ENCODE peak calls at places on chromosomes 5 and 9, in five cellular contexts. P, R, L, F and Y are unnamed samples.

GRCh38 chr9:121888438-121888775 is 204.7 kb downstream of the TTLL11 start:
- DNase-seq in F (no peak), L (no peak), P (peak), R (no peak), Y (peak)

GRCh38 chr5:140246378-140247122 is 56.4 kb downstream of the PFDN1 start:
- DNase-seq in F (no peak), P (peak), R (no peak), L (no peak), Y (peak)

GRCh38 chr9:16575142-16575877 is 295.2 kb downstream of the BNC2 start:
- DNase-seq in P (peak), L (no peak), F (no peak), R (no peak), Y (peak)

GRCh38 chr9:132798817-132799790 is 79.0 kb downstream of the AK8 start:
- DNase-seq in P (no peak), F (no peak), L (no peak), R (peak), Y (peak)

GRCh38 chr5:178526796-178527457 is 63.3 kb downstream of the COL23A1 start:
- DNase-seq in L (no peak), F (no peak), R (no peak), P (no peak), Y (no peak)

GRCh38 chr9:136460772-136461325 is 21.2 kb upstream of the INPP5E start:
- DNase-seq in R (no peak), F (no peak), P (no peak), L (no peak), Y (no peak)

GRCh38 chr5:105030153-105030552 is 1467.6 kb upstream of the NUDT12 start:
- DNase-seq in R (no peak), P (no peak), L (no peak), F (no peak), Y (no peak)

GRCh38 chr5:14445581-14446290 is 135.9 kb upstream of the OTULINL start:
- DNase-seq in L (no peak), R (no peak), F (no peak), P (peak), Y (peak)

GRCh38 chr5:174491265-174491664 is 233.1 kb upstream of the MSX2 start:
- DNase-seq in R (no peak), P (no peak), F (no peak), L (no peak), Y (no peak)

GRCh38 chr9:130242270-130243014 is 23.1 kb upstream of the HMCN2 start:
- DNase-seq in F (no peak), P (no peak), L (no peak), R (no peak), Y (no peak)

GRCh38 chr5:149702953-149703646 is 27.0 kb upstream of the PPARGC1B start:
- DNase-seq in R (peak), P (peak), F (no peak), L (no peak), Y (peak)

GRCh38 chr5:180831139-180832080 is 28.8 kb upstream of the MGAT1 start:
- DNase-seq in P (peak), F (peak), L (peak), R (peak), Y (peak)
- TF ChIP-seq CTCF in P (peak), F (no peak), L (peak), R (no peak), Y (peak)

DNA sequence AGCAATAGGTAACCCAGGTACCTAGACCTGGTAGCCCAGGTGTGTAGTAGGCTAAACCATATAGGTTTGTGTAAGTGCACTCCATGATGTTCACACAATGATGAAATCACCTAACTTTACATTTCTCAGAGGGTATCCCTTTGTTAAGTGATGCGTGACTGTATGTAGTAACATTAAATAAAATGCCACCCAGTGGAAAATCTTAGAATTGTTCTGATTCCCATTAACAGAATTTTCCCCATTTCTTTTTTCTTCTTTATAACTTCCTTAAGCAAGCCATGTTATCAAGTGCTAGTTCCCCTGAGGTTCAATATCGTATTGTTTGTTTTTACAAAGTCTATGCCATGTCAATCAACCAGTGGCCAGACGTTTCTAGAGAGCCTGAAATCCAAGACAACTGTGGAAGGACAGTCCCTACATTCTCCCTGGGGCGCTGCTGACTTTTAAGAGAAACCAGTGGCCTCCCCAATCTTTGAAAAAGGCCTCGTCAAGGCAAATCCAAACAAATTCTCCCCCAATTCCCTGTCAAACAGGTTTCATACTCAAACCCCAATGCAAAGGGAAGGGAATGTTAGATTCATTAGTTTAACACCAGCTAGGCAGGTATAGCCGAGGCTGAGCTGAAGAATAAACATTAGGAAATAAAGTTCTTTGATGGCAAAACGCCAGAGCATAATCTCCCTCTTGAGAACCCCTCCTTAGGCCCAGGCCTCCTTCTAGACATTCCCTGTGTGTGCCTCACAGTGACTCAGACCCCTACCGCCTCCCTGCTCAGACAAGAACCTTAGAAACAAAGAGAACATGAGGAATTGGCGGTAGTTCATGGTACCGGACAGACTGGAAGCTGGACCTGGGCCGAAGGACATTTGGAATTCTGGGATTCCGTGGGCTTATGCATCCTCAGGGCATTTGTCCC is 198.7 kb downstream of the GNA14 start:
- DNase-seq in P (peak), L (no peak), R (peak), F (no peak), Y (no peak)
- TF ChIP-seq CTCF in P (peak), L (no peak), R (no peak), F (no peak), Y (no peak)

GRCh38 chr5:32690153-32690552 is 21.0 kb upstream of the NPR3 start:
- DNase-seq in P (no peak), L (no peak), F (no peak), R (no peak), Y (no peak)
- TF ChIP-seq CTCF in P (peak), L (no peak), F (no peak), R (no peak), Y (peak)

DNA sequence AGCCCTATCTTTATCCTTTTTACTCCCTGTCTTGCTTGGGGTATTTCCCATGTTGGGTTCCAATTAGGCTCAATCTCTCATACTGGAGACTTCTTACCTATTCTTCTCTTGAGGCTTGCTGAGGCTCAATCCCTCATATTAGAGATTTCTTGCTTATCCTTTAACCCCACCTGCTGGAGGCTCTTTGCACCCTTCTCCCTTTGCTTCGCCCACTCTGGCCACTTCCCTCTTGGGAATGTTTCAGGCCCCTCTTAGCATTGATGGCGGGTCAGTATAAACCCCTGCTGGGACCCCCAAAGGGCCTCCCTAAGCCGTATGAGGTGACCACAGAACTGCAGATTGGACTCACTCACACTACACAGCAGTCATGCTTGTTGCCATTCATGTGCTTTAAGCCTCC is 69.3 kb upstream of the CDK20 start:
- DNase-seq in P (no peak), F (no peak), L (no peak), R (no peak), Y (no peak)
- TF ChIP-seq CTCF in P (no peak), F (no peak), L (no peak), R (no peak), Y (no peak)

DNA sequence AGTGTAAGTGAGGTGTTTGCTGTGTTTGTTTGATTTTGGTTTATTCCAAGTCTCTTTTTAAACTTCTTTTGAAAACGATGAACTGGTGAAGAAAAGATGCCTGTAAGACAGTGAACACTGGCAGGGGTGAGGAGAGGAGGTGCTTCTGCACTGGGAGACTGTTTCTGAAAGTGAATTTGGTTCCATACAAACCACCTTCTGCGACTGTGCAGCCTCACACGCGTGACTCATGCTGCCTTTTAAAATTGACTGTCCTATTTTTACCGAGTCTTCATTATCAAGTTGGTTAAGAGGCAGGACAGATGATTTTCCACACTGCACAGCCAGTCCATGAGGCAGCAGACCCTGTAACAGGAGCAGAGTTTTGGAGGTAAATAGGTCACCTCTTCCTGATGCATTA is 340.6 kb downstream of the MTRR start:
- DNase-seq in R (no peak), F (no peak), L (no peak), P (no peak), Y (no peak)
- TF ChIP-seq CTCF in R (no peak), F (no peak), L (no peak), P (no peak), Y (no peak)

DNA sequence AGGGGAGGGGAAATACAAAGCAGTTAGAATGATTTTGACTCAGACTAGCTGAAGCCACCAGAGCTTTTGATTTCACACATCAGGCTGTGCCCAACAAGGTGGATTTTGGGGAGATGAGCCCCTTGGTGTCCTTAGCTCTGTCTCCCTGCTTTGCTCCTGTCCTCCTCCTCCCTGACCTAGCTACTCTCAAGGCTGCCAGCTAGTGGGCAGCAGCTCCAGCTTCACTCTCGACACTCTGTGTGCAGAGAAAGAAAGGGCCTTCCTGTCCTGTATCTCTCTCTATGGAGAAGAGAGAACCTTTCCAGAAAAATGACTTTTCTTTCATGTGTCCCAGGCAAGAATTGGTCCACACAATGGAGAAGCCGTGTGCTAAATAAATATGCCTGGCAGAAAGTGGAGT is 446.2 kb downstream of the SEMA5A start:
- DNase-seq in F (no peak), R (no peak), P (no peak), L (no peak), Y (no peak)
- TF ChIP-seq CTCF in F (no peak), R (no peak), P (no peak), L (no peak), Y (peak)

GRCh38 chr9:95100071-95100627 is 217.4 kb downstream of the FANCC start:
- DNase-seq in L (no peak), P (no peak), R (no peak), F (no peak), Y (no peak)
- TF ChIP-seq CTCF in L (no peak), P (no peak), R (no peak), F (no peak), Y (no peak)

GRCh38 chr5:39801306-39801705 is 376.5 kb upstream of the DAB2 start:
- DNase-seq in R (no peak), P (peak), L (no peak), F (no peak), Y (no peak)

GRCh38 chr5:39794511-39794910 is 369.7 kb upstream of the DAB2 start:
- DNase-seq in L (no peak), R (no peak), F (no peak), P (no peak), Y (peak)

DNA sequence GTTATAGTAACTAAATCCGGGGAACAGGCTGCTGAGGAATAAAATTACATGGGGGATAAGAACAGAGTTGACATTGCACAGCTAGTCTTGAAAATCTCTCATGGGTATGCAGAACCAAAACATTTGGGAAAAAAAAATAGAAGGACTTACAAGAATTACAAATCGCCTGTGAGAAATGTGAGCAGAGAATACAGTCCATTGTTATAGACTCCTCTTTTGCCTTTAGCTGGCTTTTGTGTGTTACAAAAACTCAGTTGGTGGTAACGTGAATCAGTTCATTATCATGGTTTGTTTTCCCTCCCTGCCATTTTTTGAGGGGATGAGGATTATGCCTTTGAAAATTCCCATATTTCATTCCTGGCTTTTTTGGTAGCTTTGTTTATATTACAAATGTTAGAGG is 375.4 kb upstream of the DAB2 start:
- DNase-seq in R (no peak), P (no peak), F (no peak), L (no peak), Y (no peak)
- TF ChIP-seq CTCF in R (no peak), P (no peak), F (no peak), L (no peak), Y (no peak)